ENCODE peak calls at places on chromosomes 11 and 22, in four cellular contexts. L is effector memory CD4-positive, alpha-beta T cell; K is psoas muscle; R is pancreas. F is an unnamed sample. For H3K27me3, the result is how much of the 10 kb centered on the place peaks cover.

GRCh38 chr11:110279881-110280280 is 16.5 kb downstream of the RDX start:
- DNase-seq in L (no peak), K (no peak), R (no peak), F (no peak)

GRCh38 chr22:27046126-27046525 is 388.7 kb downstream of the MIAT start:
- DNase-seq in L (no peak), K (no peak), R (no peak), F (no peak)

GRCh38 chr22:32636884-32637283 is 162.3 kb downstream of the FBXO7 start:
- DNase-seq in L (no peak), K (no peak), R (no peak), F (no peak)

GRCh38 chr11:36213050-36213840 is 76.0 kb downstream of the COMMD9 start:
- DNase-seq in L (no peak), K (no peak), R (no peak), F (no peak)

GRCh38 chr11:35115688-35116030 is 23.3 kb upstream of the CD44 start:
- DNase-seq in L (no peak), K (no peak), R (no peak), F (no peak)

GRCh38 chr11:9815486-9816136 is 151.7 kb downstream of the SWAP70 start:
- DNase-seq in L (no peak), K (no peak), R (no peak), F (no peak)

GRCh38 chr11:65870706-65871681 is 1.6 kb downstream of the EFEMP2 start:
- DNase-seq in L (no peak), K (peak), R (no peak), F (no peak)

GRCh38 chr11:118415739-118416068 is 14.3 kb downstream of the ATP5MG start:
- DNase-seq in L (no peak), K (no peak), R (no peak), F (peak)

GRCh38 chr22:45884201-45885067 is 92.5 kb downstream of the WNT7B start:
- DNase-seq in L (no peak), K (no peak), R (peak), F (no peak)

DNA sequence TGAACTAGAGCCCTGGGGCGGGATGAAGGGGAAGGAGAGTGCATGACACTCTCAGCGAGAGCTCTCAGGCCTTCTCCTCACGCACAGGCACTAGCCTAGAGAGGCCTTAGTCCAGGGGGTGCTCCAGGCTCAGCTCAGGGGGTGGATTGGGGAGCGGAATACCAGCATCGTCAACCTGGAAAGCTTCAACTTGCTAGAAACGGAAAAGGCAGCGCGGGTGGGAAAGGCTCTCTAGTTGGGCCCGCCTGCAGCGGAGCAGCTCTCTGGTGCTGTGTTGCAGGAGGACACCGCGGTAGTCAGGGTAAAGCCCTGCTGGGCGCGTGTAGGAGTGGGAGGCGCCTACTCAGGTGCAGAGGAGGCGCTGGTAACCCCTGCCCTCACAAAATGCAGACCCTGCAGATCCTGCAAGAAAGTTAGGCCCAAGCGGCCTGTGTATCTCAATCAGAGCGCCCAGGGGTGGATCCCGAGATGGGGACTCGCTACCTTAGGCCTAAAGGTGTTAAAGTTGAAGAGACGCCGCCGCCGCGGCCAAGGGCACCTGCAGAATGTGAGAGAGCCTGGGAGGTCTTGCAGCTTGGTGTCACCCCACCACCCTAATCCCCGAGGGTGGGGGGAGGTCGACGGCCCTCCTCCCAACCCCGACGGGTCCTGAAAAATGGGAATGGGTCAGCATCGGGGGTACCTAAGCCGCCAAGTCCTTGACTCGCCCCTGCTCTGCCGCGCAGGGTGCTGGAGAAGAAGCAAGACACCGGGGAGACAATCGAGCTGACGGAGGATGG is 2.8 kb downstream of the SLC17A6 start:
- DNase-seq in L (no peak), K (no peak), R (no peak), F (no peak)
- H3K27me3 ChIP-seq in L (under half), K (under half), R (under half), F (under half)

DNA sequence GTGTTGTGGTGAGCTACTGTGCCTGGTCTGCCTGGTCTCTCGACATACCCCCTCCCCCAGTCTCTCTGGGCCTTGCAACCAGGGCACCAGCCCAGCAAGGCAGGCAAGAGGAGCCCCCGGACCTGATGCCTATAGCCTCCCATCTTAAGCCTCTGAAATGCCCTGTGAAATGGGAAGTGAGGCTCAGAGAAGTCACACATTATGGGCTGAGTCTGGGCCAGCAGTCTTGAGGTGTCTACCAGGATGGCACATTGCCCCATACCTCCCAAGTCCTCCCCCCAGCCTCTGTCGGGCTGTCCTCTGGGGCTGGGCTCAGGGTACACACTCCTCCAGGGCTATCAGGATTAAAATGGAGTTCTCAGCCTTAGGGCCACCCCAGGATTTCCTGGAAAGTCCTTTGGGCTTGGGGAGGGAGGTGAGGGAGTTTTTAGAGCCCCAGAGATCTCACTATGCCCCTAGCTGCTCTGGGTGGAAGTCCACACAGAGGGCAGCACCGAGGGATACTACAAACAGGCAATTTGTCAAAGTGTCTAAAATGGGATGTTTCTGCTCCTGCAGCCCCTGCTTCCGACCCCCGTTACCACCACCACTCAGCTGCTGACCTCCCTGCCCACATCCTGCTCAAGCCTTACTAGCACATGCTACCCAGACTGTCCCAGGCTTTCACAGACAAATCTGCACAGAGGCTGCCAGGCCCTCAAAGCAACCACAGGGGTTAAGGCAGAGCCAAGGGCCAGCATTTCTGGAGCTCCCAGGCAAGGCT is 3.1 kb upstream of the SH3BP1 start:
- DNase-seq in L (no peak), K (no peak), R (no peak), F (no peak)
- H3K27ac ChIP-seq in L (peak), K (no peak), R (no peak), F (peak)

GRCh38 chr11:57645716-57646085 is 4.0 kb downstream of the YPEL4 start:
- DNase-seq in L (no peak), K (no peak), R (no peak), F (no peak)
- H3K27me3 ChIP-seq in L (under half), K (under half), R (under half), F (under half)

DNA sequence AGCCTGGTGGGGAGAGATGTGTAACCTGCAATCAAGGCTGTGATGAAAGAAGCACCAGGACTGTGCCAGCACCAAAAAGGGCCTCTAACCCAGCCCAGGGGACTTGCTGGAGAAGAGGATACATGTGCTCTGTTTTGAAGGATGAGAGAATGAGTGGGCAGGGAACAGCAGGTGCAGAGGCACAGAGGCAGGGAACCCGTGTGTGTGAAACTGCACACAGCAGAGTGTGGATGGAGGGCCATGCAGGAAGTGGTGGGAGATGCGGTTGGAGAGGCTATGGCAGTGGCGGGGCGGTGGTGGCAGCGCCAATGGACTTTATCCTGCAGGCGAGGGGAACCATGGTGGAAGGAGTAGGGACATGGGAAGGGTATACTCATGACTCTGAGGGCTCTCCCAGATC is 25.2 kb upstream of the LRRC32 start:
- DNase-seq in L (no peak), K (no peak), R (no peak), F (no peak)
- H3K27ac ChIP-seq in L (no peak), K (no peak), R (no peak), F (no peak)

DNA sequence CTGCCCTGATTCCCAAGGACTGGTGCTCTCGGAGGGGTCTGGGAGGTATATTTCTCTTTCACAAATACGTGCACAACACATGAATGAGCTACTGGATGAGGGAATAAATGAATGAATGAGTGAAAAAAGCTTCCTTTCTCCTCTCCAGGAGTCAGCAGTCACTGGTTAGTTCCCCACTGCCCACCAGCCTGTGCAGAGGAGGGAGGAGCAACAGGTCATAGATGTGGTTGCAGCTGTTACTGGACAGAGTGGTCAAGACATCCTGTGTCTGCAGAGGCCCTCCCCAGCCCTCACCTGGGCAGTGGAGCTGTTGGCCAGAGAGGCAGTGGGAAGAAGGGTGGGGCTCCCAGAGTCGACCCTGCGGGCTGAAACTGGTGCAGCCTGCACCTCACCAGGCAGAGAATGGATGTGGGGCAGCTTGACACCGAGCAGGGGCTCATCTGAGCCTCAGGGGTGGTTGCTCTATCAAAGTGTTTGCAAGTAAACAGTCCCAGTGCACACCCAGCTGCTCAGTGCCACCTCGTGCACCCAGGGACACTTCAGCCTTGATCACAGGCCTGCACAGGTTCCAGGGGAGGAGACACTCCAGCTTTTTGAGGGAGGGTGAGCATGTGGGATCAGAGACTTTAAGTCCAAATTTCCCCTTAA is 1.4 kb upstream of the VPREB1 start:
- DNase-seq in L (no peak), K (no peak), R (no peak), F (no peak)
- H3K27me3 ChIP-seq in L (under half), K (under half), R (under half), F (under half)

DNA sequence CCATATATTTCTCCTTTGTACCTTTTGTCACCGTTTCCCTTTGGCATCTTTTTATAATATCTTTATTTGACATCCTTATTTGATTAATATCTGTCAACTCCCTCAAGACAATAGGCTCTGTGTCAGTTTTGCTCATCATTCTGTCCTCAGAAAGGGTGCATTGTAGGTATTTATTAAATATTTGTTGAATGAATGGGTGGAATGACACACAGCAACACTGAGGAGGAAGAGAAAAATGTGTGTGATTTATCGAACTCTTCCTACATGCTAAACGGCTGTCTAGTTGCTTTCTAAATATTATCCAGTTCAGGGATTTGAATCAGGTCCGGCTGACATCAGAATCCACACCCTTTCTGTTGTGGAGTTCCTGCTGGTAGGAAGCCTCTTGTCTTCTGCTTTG is 98.2 kb downstream of the NAV2 start:
- DNase-seq in L (no peak), K (no peak), R (no peak), F (no peak)
- H3K27ac ChIP-seq in L (no peak), K (no peak), R (no peak), F (no peak)

DNA sequence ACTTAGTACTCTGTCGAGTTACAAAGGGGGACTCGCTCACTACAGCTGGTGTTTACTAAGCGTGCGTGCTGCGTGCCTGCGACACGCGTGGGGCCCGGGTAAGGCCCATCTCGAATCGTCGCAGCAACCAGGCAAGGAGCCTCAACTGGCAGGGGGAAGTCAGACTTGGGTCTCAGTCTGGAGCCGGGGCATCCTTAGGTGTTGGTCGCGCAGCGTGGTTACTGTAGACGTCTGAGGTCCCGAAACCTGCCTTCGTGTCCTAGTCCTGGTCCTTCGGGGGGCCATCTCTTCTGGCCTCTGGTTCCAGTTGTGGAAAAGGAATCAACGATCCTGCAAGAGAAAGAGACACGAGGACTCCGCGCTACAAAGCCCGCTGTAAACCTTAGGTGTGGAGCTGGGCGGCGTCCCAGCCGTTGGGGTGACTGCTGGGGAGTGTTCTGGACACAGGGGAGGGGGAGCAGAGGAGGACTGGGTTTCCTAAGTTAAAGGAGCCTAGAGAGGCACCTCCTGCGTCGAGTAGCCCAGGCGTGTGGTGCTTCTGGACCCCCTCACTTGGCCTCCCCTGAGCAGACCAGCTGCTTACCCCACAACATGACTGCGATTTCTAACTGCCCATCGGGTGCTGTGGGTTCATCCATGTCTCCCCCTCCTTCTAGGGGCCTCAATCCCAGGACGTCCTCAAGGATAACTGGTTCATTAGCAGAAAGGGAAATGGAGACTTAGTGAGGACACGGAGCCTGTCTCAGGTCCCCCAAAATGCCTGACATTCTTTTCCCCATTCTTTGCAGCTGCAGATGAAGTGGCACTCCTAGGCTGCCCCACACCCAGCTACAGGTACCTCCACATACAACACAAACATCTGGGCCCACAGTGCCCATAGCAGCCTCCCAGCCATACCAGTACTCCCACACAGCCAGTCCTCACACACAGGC is 4.9 kb upstream of the WNT11 start:
- DNase-seq in L (no peak), K (no peak), R (no peak), F (no peak)
- H3K27me3 ChIP-seq in L (under half), K (under half), R (under half), F (under half)

GRCh38 chr22:42918500-42918899 is 61.4 kb upstream of the ARFGAP3 start:
- DNase-seq in L (no peak), K (no peak), R (no peak), F (no peak)

GRCh38 chr22:42920101-42920820 is 63.2 kb upstream of the ARFGAP3 start:
- DNase-seq in L (no peak), K (no peak), R (peak), F (no peak)

GRCh38 chr22:42921301-42921700 is 64.2 kb upstream of the ARFGAP3 start:
- DNase-seq in L (no peak), K (no peak), R (peak), F (no peak)

GRCh38 chr22:42915980-42916765 is 59.1 kb upstream of the ARFGAP3 start:
- DNase-seq in L (no peak), K (no peak), R (no peak), F (no peak)

DNA sequence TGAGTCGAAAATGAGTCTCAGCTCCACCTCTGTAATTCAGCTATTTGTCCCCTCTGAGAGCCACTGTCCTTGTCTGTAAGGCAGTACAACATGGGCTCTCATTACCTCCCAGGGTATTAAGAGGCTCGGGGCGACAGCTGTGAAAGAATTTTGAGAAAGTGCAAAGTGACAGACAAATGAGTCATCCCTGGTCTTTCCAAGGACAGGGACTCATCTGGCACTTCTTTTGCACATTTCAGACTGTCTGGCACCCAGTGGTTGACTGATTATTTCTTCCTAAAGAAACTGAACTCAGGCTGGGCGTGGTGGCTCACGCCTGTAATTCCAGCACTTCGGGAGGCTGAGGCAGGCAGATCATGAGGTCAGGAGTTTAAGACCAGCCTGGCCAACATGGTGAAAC is 62.1 kb upstream of the ARFGAP3 start:
- DNase-seq in L (no peak), K (no peak), R (peak), F (no peak)
- H3K27ac ChIP-seq in L (no peak), K (no peak), R (no peak), F (no peak)

DNA sequence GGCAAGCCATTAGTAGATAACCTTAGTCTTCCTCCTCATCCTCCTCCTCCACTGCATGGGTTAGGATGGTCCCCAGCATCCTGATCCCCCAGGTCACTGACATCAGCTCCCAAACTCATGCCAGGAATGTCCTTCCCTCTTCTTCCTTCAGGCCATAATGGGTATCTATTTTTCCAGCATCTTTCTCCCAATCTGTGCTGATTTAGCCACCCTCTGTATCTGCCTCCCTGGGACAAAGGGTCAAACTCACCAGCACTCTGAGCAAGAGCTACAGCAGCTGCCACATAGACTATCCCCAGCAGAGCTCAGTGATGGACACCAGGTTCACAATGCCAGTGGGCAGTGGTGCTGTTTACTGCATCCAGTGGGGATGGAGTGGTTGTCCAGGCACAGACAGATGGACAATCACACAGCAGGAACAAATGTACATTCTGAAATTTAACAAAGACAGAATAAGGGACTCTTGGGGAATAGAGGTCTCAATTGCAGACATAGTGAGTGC is 115.2 kb upstream of the TOP3B start:
- DNase-seq in L (no peak), K (no peak), R (no peak), F (no peak)
- H3K27me3 ChIP-seq in L (under half), K (under half), R (under half), F (under half)

DNA sequence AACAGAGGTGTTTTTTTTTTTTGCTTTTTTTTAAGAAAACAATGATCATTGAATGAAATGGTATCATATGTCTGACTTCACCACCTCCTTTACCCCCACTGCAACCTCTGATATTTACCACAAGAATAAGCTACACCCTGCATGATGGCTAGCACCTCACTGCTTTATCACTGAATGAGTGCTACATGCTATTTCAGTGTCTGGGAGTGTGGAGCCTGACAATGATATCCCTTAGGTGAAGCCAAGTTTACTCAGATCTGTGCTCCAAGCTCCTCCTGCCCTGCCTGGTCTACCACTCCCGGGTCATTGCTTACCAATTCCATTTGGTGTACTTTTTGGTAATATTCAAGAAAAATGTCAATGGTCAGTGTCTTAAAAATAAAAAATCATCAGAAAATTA is 21.1 kb downstream of the MMP20 start:
- DNase-seq in L (no peak), K (no peak), R (no peak), F (no peak)
- H3K27ac ChIP-seq in L (no peak), K (no peak), R (no peak), F (no peak)